ENCODE peak calls at places on chromosome X, in six cellular contexts. J is GM12865, A is mesendoderm, X is PC-9, T is foreskin fibroblast, U is tibial artery. I is an unnamed sample.

GRCh38 chrX:3191186-3191585 is 149.9 kb downstream of the ARSF start:
- DNase-seq in J (no peak), A (no peak), X (no peak), T (no peak), U (no peak), I (peak)

GRCh38 chrX:131331152-131331551 is 42.0 kb upstream of the IGSF1 start:
- DNase-seq in J (no peak), A (peak), X (no peak), T (no peak), U (no peak), I (no peak)

GRCh38 chrX:132909643-132910042 is 48.8 kb downstream of the HS6ST2 start:
- DNase-seq in J (no peak), A (no peak), X (no peak), T (no peak), U (no peak), I (peak)

GRCh38 chrX:34943235-34943634 is 639 bp downstream of the FAM47B start:
- DNase-seq in J (no peak), A (no peak), X (no peak), T (no peak), U (no peak), I (no peak)

GRCh38 chrX:77528034-77528433 is 80.8 kb downstream of the FGF16 start:
- DNase-seq in J (no peak), A (no peak), X (no peak), T (no peak), U (no peak), I (no peak)

GRCh38 chrX:72268601-72269365 is 8.3 kb downstream of the RPS4X start:
- DNase-seq in J (no peak), A (no peak), X (no peak), T (peak), U (no peak), I (peak)

GRCh38 chrX:137151403-137151802 is 117.6 kb upstream of the GPR101 start:
- DNase-seq in J (no peak), A (peak), X (no peak), T (no peak), U (no peak), I (no peak)

GRCh38 chrX:108090474-108091265 is 672 bp downstream of the PSMD10 start:
- DNase-seq in J (peak), A (no peak), X (no peak), T (no peak), U (no peak), I (peak)

GRCh38 chrX:7706032-7706431 is 136.9 kb upstream of the VCX start:
- DNase-seq in J (no peak), A (no peak), X (no peak), T (no peak), U (no peak), I (peak)

GRCh38 chrX:39760930-39761329 is 336.8 kb downstream of the BCOR start:
- DNase-seq in J (no peak), A (no peak), X (no peak), T (no peak), U (no peak), I (no peak)

GRCh38 chrX:25005034-25005381 is 10.8 kb downstream of the ARX start:
- DNase-seq in J (no peak), A (no peak), X (no peak), T (no peak), U (no peak), I (no peak)
- H3K4me3 ChIP-seq in J (no peak), A (no peak), X (no peak), T (peak), U (peak), I (peak)

DNA sequence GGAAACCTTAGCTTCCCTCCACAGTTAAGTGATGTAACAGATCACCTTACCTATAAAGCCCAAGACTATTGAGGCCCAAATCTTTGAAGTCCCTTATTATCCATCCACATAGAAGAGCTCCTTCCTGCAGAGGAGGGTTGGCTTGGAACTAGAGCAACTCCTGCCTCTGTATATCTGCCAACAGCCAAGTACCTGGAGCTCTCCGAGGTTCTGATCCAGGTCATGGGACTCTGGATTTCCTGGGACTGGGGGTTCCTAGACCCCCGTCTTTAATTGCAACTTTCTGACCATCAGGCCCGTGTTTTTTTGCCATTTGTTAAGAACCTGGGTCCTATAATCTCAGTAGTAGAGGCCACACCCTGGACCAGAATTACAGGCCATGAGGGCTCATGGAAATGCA is 136.3 kb downstream of the SH3KBP1 start:
- DNase-seq in J (no peak), A (peak), X (no peak), T (no peak), U (no peak), I (no peak)
- H3K4me3 ChIP-seq in J (no peak), A (no peak), X (no peak), T (no peak), U (no peak), I (no peak)

GRCh38 chrX:138986235-138986634 is 274.7 kb upstream of the FGF13 start:
- DNase-seq in J (no peak), A (peak), X (no peak), T (no peak), U (no peak), I (peak)
- H3K4me3 ChIP-seq in J (no peak), A (no peak), X (no peak), T (no peak), U (no peak), I (no peak)

DNA sequence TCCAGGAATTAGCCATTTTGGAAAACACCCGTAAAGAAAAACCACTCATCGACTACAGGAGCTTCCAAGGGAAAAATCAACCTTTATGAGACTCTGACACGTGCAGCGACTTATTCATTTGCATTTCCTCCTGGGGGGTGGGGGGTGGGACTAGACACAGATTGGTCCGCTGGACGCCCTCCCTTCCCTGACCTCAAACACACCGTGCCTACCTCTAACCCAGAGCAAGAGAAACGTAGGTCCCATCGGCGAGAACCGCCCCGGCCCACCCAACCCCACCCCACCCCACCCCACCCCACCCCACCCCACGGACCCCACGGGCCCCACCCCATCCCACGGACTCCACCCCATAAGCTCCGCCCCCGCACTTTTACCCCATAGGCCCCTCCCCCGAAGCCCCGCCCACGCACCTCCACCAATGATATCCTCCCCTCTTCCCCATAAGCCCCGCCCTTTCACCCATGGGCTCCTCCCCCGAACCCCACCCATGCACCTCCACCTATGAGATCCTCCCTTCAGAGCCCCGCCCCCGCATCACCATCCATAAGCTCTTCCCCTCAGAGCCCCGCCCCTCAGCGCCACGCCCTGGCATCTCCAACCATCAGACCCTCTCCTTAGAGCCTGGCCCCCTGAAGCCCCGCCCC is 1.1 kb downstream of the GTPBP6 start:
- DNase-seq in J (no peak), A (no peak), X (no peak), T (no peak), U (no peak), I (no peak)
- H3K4me3 ChIP-seq in J (peak), A (no peak), X (no peak), T (peak), U (peak), I (peak)

GRCh38 chrX:56031409-56031808 is 200.7 kb upstream of the KLF8 start:
- DNase-seq in J (no peak), A (no peak), X (no peak), T (no peak), U (no peak), I (no peak)

GRCh38 chrX:56029691-56030090 is 202.5 kb upstream of the KLF8 start:
- DNase-seq in J (no peak), A (no peak), X (peak), T (no peak), U (no peak), I (no peak)

GRCh38 chrX:56026816-56027215 is 205.3 kb upstream of the KLF8 start:
- DNase-seq in J (no peak), A (no peak), X (peak), T (no peak), U (no peak), I (no peak)

GRCh38 chrX:56029188-56029587 is 203.0 kb upstream of the KLF8 start:
- DNase-seq in J (no peak), A (no peak), X (peak), T (no peak), U (no peak), I (no peak)

DNA sequence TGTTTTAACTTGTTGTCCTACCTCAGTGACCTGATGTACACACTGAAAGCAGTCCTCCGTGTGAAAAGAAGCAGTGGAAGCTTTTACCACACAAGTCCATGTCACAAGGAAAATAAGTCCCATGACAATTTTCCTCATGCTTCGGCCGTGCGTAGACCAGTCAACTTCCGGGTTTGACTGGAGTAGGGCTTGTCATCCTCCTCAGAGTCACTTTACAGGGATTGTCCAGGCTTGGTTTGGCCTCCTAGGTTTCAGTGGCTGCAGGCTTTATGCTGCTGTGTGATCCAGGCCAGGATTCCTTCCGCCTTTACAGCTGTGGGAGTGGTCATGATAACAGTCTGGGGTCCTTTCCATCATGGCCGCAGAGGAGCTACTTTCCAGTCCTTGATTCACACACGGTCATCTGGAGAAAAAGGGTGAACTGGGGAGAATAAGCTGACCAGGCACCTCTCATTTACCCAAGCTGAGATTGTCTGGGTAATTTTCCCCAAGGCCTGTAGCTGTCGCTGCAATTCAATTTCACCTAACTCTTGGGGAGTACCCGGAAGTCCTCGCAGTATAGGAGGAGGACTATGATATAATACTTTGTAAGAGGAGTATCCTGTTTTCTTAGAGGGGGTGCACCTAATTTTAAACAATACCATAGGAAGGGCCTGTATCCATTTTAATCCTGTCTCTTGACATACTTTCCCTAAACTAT is 206.1 kb upstream of the KLF8 start:
- DNase-seq in J (no peak), A (no peak), X (peak), T (no peak), U (no peak), I (no peak)
- H3K4me3 ChIP-seq in J (no peak), A (no peak), X (no peak), T (no peak), U (no peak), I (no peak)

DNA sequence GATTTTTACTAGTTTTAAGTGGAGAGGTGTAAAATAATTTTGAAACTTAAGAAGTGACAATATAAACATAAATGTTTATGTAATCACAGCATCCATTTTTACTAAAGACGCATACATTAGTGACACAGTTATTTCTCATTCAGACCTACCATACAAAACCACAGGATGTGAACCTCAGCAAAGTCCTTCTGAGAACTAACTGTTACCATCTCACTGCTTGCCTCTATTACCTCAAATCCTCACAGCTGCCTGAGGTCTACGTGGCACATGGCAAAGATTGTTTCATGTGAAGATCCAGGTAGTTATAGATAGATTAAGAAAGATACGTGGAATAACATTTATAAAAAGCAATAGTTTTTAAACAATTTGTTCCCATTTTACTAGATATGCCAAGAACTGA is 189.0 kb downstream of the SLITRK2 start:
- DNase-seq in J (no peak), A (no peak), X (no peak), T (no peak), U (no peak), I (no peak)
- H3K4me3 ChIP-seq in J (no peak), A (no peak), X (no peak), T (no peak), U (no peak), I (no peak)

GRCh38 chrX:150697641-150698040 is 4.4 kb downstream of the MTMR1 start:
- DNase-seq in J (no peak), A (no peak), X (no peak), T (no peak), U (no peak), I (no peak)
- H3K4me3 ChIP-seq in J (no peak), A (no peak), X (no peak), T (no peak), U (no peak), I (no peak)

I was measured in AG10803.